ENCODE peak calls at places on chromosomes 5 and 9, in four cellular contexts. J is endothelial cell of umbilical vein, S is GM12878, L is HepG2. U is an unnamed sample.

GRCh38 chr9:111272571-111272970 is 57.5 kb downstream of the OR2K2 start:
- DNase-seq in J (no peak), S (no peak), L (no peak), U (no peak)

GRCh38 chr5:52789867-52790266 is 2.2 kb downstream of the ITGA1 start:
- DNase-seq in J (no peak), S (no peak), L (no peak), U (no peak)

GRCh38 chr5:9888517-9888916 is 258.4 kb upstream of the TAS2R1 start:
- DNase-seq in J (no peak), S (no peak), L (no peak), U (no peak)

GRCh38 chr5:32506809-32507208 is 62.3 kb upstream of the ZFR start:
- DNase-seq in J (no peak), S (no peak), L (no peak), U (no peak)

GRCh38 chr9:18923167-18923566 is 109.8 kb downstream of the SAXO1 start:
- DNase-seq in J (no peak), S (no peak), L (no peak), U (no peak)

GRCh38 chr5:16497546-16497945 is 31.9 kb upstream of the ZNF622 start:
- DNase-seq in J (no peak), S (no peak), L (no peak), U (no peak)

GRCh38 chr5:139905401-139905800 is 109.8 kb downstream of the PSD2 start:
- DNase-seq in J (no peak), S (no peak), L (no peak), U (no peak)

GRCh38 chr9:133770076-133770777 is 32.1 kb upstream of the SARDH start:
- DNase-seq in J (no peak), S (no peak), L (no peak), U (no peak)

GRCh38 chr5:112192886-112193285 is 226.2 kb downstream of the EPB41L4A start:
- DNase-seq in J (no peak), S (no peak), L (no peak), U (no peak)

GRCh38 chr9:73643379-73644013 is 491.8 kb downstream of the ANXA1 start:
- DNase-seq in J (no peak), S (no peak), L (no peak), U (no peak)

GRCh38 chr5:15704397-15704947 is 204.5 kb downstream of the FBXL7 start:
- DNase-seq in J (no peak), S (no peak), L (no peak), U (no peak)

GRCh38 chr9:32571969-32572899 is 725 bp downstream of the NDUFB6 start:
- DNase-seq in J (peak; percentile 88), S (peak; percentile 59), L (peak; percentile 83), U (peak; percentile 59)

GRCh38 chr5:96067902-96068614 is 106.4 kb upstream of the ELL2 start:
- DNase-seq in J (peak; percentile 72), S (no peak), L (no peak), U (no peak)

GRCh38 chr9:130825051-130825651 is 9.9 kb upstream of the ABL1 start:
- DNase-seq in J (peak; percentile 59), S (no peak), L (no peak), U (peak; percentile 80)

GRCh38 chr9:6152824-6153223 is 62.8 kb upstream of the IL33 start:
- DNase-seq in J (no peak), S (no peak), L (no peak), U (no peak)

GRCh38 chr9:129201289-129201688 is 23.2 kb upstream of the IER5L start:
- DNase-seq in J (no peak), S (no peak), L (no peak), U (no peak)

GRCh38 chr5:139650689-139651501 is 2.7 kb downstream of the CXXC5 start:
- DNase-seq in J (no peak), S (no peak), L (peak; percentile 87), U (peak; percentile 93)

GRCh38 chr5:127650022-127650421 is 1.1 kb downstream of the CTXN3 start:
- DNase-seq in J (no peak), S (no peak), L (no peak), U (no peak)

GRCh38 chr9:89684912-89685636 is 80.3 kb downstream of the GADD45G start:
- DNase-seq in J (no peak), S (no peak), L (no peak), U (no peak)

GRCh38 chr9:93081081-93081529 is 14.9 kb upstream of the CARD19 start:
- DNase-seq in J (no peak), S (no peak), L (no peak), U (no peak)

GRCh38 chr9:133691659-133692363 is 46.3 kb downstream of the SARDH start:
- DNase-seq in J (no peak), S (no peak), L (no peak), U (no peak)

GRCh38 chr9:78261403-78262001 is 25.6 kb downstream of the CEP78 start:
- DNase-seq in J (peak; percentile 39), S (no peak), L (peak; percentile 23), U (peak; percentile 12)

GRCh38 chr9:3954950-3955670 is 344.8 kb downstream of the GLIS3 start:
- DNase-seq in J (no peak), S (no peak), L (no peak), U (peak; percentile 6)

GRCh38 chr9:37943329-37944265 is 39.7 kb upstream of the SLC25A51 start:
- DNase-seq in J (peak; percentile 58), S (no peak), L (no peak), U (no peak)

GRCh38 chr9:11356101-11356500 is 743.3 kb upstream of the PTPRD start:
- DNase-seq in J (peak; percentile 3), S (no peak), L (no peak), U (no peak)

DNA sequence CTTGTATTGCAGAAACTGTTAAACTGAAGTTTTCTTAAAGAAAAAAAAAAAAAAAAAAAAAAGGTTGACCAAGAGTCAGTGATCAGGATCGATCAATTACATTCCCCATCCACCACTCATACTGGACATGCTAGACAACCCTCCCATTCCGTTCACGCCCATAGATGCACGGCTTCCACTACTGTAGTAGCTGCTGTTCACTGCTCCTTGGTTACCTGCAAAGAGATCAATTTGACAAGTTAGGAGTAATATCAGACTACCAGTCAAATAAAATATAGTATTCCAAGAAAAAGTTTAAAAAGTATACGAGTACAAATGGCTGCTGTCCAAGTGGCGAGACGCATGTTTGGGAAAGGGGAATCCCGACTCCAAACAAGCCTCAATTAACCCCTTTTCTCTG is 8.7 kb downstream of the HNRNPH1 start:
- DNase-seq in J (no peak), S (no peak), L (no peak), U (no peak)
- TF ChIP-seq POLR2AphosphoS5 in J (no peak), S (peak; percentile 39), L (no peak), U (no peak)

GRCh38 chr5:172697123-172698121 is 56.4 kb downstream of the NEURL1B start:
- DNase-seq in J (peak; percentile 82), S (peak; percentile 33), L (peak; percentile 77), U (peak; percentile 83)
- TF ChIP-seq POLR2A in J (no peak), S (peak; percentile 65), L (peak; percentile 23), U (no peak)

GRCh38 chr5:135670588-135670987 is 91.8 kb upstream of the CXCL14 start:
- DNase-seq in J (no peak), S (no peak), L (no peak), U (no peak)
- TF ChIP-seq MYC in J (no peak), S (no peak), L (no peak), U (no peak)

GRCh38 chr9:34663296-34663590 is 786 bp upstream of the CCL27 start:
- DNase-seq in J (no peak), S (no peak), L (no peak), U (no peak)

GRCh38 chr9:34662544-34663295 is at the start of gene CCL27:
- DNase-seq in J (no peak), S (no peak), L (no peak), U (no peak)

GRCh38 chr9:34665109-34665380 is 2.6 kb upstream of the CCL27 start:
- DNase-seq in J (no peak), S (no peak), L (no peak), U (no peak)

GRCh38 chr9:34664281-34665108 is 2.0 kb upstream of the CCL27 start:
- DNase-seq in J (peak; percentile 80), S (no peak), L (peak; percentile 67), U (peak; percentile 59)

GRCh38 chr9:34665381-34666250 is 3.2 kb upstream of the CCL27 start:
- DNase-seq in J (peak; percentile 79), S (no peak), L (peak; percentile 56), U (peak; percentile 91)
- TF ChIP-seq POLR2AphosphoS5 in J (peak; percentile 32), S (no peak), L (no peak), U (peak; percentile 87)

U was measured in K562.